ENCODE peak calls at places on chromosomes 2 and 18, in eight cellular contexts. V is T-helper 2 cell; J is WTC11; H is activated effector memory CD4-positive, alpha-beta T cell treated with anti-CD3 and anti-CD28 coated beads, Interleukin-2, amount 50 U/mL, for 16 hours; Y is cardiac fibroblast; N is HEK293T; Q is CD8-positive, alpha-beta T cell; T is NCI-H1105. A is an unnamed sample.

GRCh38 chr2:225310745-225311144 is 88.8 kb upstream of the NYAP2 start:
- DNase-seq in J (no peak), Q (no peak), H (no peak), Y (no peak), V (no peak), T (peak; percentile 35), N (no peak), A (no peak)

GRCh38 chr18:79611040-79611681 is 68.4 kb upstream of the CTDP1 start:
- DNase-seq in N (no peak), H (no peak), J (peak; percentile 40), T (no peak), V (no peak), Y (peak; percentile 85), Q (no peak), A (no peak)

GRCh38 chr2:151051584-151052220 is 210.0 kb downstream of the RBM43 start:
- DNase-seq in N (peak; percentile 45), Q (peak; percentile 12), J (peak; percentile 25), V (no peak), H (no peak), T (no peak), Y (peak; percentile 64), A (peak; percentile 27)

GRCh38 chr2:152166633-152167032 is 8.9 kb downstream of the STAM2 start:
- DNase-seq in Q (no peak), T (no peak), J (no peak), H (no peak), Y (peak; percentile 35), V (no peak), N (no peak), A (no peak)

GRCh38 chr2:6966541-6966940 is 49.3 kb downstream of the RNF144A start:
- DNase-seq in N (no peak), Q (no peak), H (no peak), J (no peak), T (no peak), Y (no peak), V (no peak), A (no peak)

GRCh38 chr18:43692291-43692690 is 415.0 kb upstream of the SYT4 start:
- DNase-seq in T (no peak), H (no peak), J (no peak), Y (peak; percentile 3), V (no peak), N (no peak), Q (no peak), A (no peak)

GRCh38 chr2:31931916-31932315 is 78.9 kb downstream of the MEMO1 start:
- DNase-seq in Q (no peak), H (no peak), N (no peak), J (no peak), V (no peak), T (no peak), Y (peak; percentile 5), A (no peak)

GRCh38 chr2:222842517-222843174 is 18.2 kb upstream of the ACSL3 start:
- DNase-seq in H (no peak), T (no peak), Y (peak; percentile 56), V (no peak), Q (no peak), J (no peak), N (no peak), A (peak; percentile 24)

GRCh38 chr2:119820275-119820674 is 60.6 kb downstream of the PTPN4 start:
- DNase-seq in J (no peak), Y (peak; percentile 87), N (peak; percentile 41), V (no peak), T (no peak), H (no peak), Q (no peak), A (no peak)

GRCh38 chr2:173271825-173272224 is 82.8 kb upstream of the CDCA7 start:
- DNase-seq in J (no peak), H (no peak), T (no peak), Q (no peak), N (no peak), Y (peak; percentile 9), V (no peak), A (no peak)

GRCh38 chr2:70896765-70897202 is 38.9 kb upstream of the ATP6V1B1 start:
- DNase-seq in T (no peak), J (no peak), N (no peak), Q (no peak), V (no peak), H (no peak), Y (no peak), A (no peak)

GRCh38 chr2:61750624-61751023 is 103.2 kb downstream of the FAM161A start:
- DNase-seq in Q (no peak), V (no peak), J (no peak), T (no peak), H (no peak), N (no peak), Y (peak; percentile 63), A (no peak)

GRCh38 chr2:132632000-132632649 is 37.9 kb downstream of the LYPD1 start:
- DNase-seq in H (no peak), N (no peak), J (no peak), Q (no peak), Y (no peak), V (no peak), T (no peak), A (no peak)

GRCh38 chr2:134863446-134863845 is 25.0 kb downstream of the ACMSD start:
- DNase-seq in V (no peak), H (no peak), Y (no peak), T (no peak), J (no peak), Q (no peak), N (no peak), A (no peak)

GRCh38 chr2:173240083-173240482 is 114.6 kb upstream of the CDCA7 start:
- DNase-seq in N (no peak), H (no peak), J (no peak), T (no peak), V (no peak), Y (no peak), Q (no peak), A (no peak)

GRCh38 chr2:705971-706511 is 28.8 kb upstream of the TMEM18 start:
- DNase-seq in Q (no peak), T (no peak), J (no peak), V (no peak), N (no peak), H (no peak), Y (no peak), A (no peak)

GRCh38 chr2:39202639-39203369 is 41.0 kb downstream of the CDKL4 start:
- DNase-seq in Y (no peak), V (no peak), H (no peak), Q (no peak), J (no peak), T (no peak), N (no peak), A (no peak)

GRCh38 chr2:219444566-219445091 is 10.0 kb downstream of the SPEG start:
- DNase-seq in V (no peak), H (no peak), Y (no peak), N (no peak), Q (no peak), T (no peak), J (peak; percentile 10), A (no peak)

GRCh38 chr2:151238527-151239487 is 22.9 kb downstream of the RBM43 start:
- DNase-seq in J (peak; percentile 29), T (peak; percentile 44), N (peak; percentile 69), Q (peak; percentile 18), H (peak; percentile 69), V (no peak), Y (peak; percentile 93), A (peak; percentile 11)

GRCh38 chr18:26057208-26057821 is 33.1 kb downstream of the SS18 start:
- DNase-seq in V (no peak), T (no peak), N (no peak), Q (no peak), H (no peak), J (no peak), Y (peak; percentile 6), A (no peak)

GRCh38 chr2:11092693-11093335 is 62.5 kb upstream of the SLC66A3 start:
- DNase-seq in T (no peak), Y (no peak), J (no peak), V (no peak), N (no peak), Q (no peak), H (no peak), A (no peak)

GRCh38 chr18:27921904-27922541 is 254.9 kb downstream of the CDH2 start:
- DNase-seq in Y (peak; percentile 36), H (no peak), Q (no peak), N (peak; percentile 15), T (no peak), J (no peak), V (no peak), A (no peak)

A was measured in SHP77.